ENCODE peak calls at places on chromosome 1, in six cellular contexts. L, V, K, G, Y and P are unnamed samples.

GRCh38 chr1:5667513-5668325 is 324.5 kb downstream of the NPHP4 start:
- DNase-seq in K (no peak), G (no peak), L (no peak), Y (no peak), V (no peak), P (no peak)

GRCh38 chr1:176058686-176059085 is 148.4 kb downstream of the COP1 start:
- DNase-seq in G (no peak), Y (no peak), L (peak), K (no peak), V (no peak), P (no peak)

GRCh38 chr1:25023826-25024225 is 93.8 kb upstream of the RUNX3 start:
- DNase-seq in K (no peak), V (no peak), Y (no peak), L (no peak), G (no peak), P (no peak)

GRCh38 chr1:18972531-18972930 is 16.1 kb upstream of the IFFO2 start:
- DNase-seq in Y (no peak), K (no peak), G (no peak), V (no peak), L (no peak), P (no peak)

GRCh38 chr1:177012342-177012741 is 152.2 kb downstream of the ASTN1 start:
- DNase-seq in L (no peak), K (no peak), G (no peak), V (no peak), Y (no peak), P (no peak)

GRCh38 chr1:245501635-245502034 is 346.9 kb downstream of the KIF26B start:
- DNase-seq in K (no peak), Y (no peak), V (no peak), G (no peak), L (no peak), P (no peak)

GRCh38 chr1:50417946-50418599 is 5.2 kb downstream of the DMRTA2 start:
- DNase-seq in V (peak), L (no peak), Y (no peak), G (no peak), K (no peak), P (no peak)

GRCh38 chr1:161439280-161440232 is 65.7 kb upstream of the FCGR2A start:
- DNase-seq in Y (no peak), K (peak), G (peak), L (no peak), V (peak), P (peak)

GRCh38 chr1:202376247-202376646 is 27.7 kb downstream of the PPP1R12B start:
- DNase-seq in Y (no peak), V (no peak), L (no peak), K (no peak), G (no peak), P (no peak)

GRCh38 chr1:110608247-110608646 is 2.1 kb upstream of the KCNA2 start:
- DNase-seq in L (no peak), G (no peak), V (no peak), K (no peak), Y (no peak), P (no peak)

GRCh38 chr1:961132-961652 is 808 bp downstream of the KLHL17 start:
- DNase-seq in K (no peak), V (peak), G (no peak), L (no peak), Y (no peak), P (no peak)

GRCh38 chr1:185654199-185654951 is 79.8 kb upstream of the HMCN1 start:
- DNase-seq in L (peak), K (no peak), V (no peak), G (no peak), Y (no peak), P (no peak)

GRCh38 chr1:181033128-181033798 is 520 bp upstream of the MR1 start:
- DNase-seq in L (no peak), V (peak), K (no peak), Y (peak), G (no peak), P (no peak)

GRCh38 chr1:48744032-48744431 is 32.7 kb downstream of the BEND5 start:
- DNase-seq in G (no peak), K (no peak), Y (no peak), V (no peak), L (no peak), P (no peak)

GRCh38 chr1:150168960-150169565 is 19.3 kb downstream of the PLEKHO1 start:
- DNase-seq in Y (no peak), L (peak), V (peak), G (peak), K (no peak), P (no peak)

GRCh38 chr1:21874328-21874727 is 62.3 kb downstream of the LDLRAD2 start:
- DNase-seq in K (no peak), G (no peak), V (no peak), Y (no peak), L (no peak), P (no peak)

GRCh38 chr1:161139765-161140164 is 7.3 kb upstream of the DEDD start:
- DNase-seq in Y (no peak), K (no peak), V (peak), G (no peak), L (peak), P (no peak)

GRCh38 chr1:30241681-30242080 is 481.7 kb downstream of the MATN1 start:
- DNase-seq in V (no peak), Y (no peak), G (no peak), L (no peak), K (no peak), P (no peak)

GRCh38 chr1:189524501-189524900 is 953.2 kb downstream of the BRINP3 start:
- DNase-seq in G (no peak), K (no peak), L (no peak), Y (no peak), V (no peak), P (no peak)
- TF ChIP-seq POLR2AphosphoS5 in G (no peak), K (no peak), L (no peak), Y (no peak), V (no peak), P (no peak)

DNA sequence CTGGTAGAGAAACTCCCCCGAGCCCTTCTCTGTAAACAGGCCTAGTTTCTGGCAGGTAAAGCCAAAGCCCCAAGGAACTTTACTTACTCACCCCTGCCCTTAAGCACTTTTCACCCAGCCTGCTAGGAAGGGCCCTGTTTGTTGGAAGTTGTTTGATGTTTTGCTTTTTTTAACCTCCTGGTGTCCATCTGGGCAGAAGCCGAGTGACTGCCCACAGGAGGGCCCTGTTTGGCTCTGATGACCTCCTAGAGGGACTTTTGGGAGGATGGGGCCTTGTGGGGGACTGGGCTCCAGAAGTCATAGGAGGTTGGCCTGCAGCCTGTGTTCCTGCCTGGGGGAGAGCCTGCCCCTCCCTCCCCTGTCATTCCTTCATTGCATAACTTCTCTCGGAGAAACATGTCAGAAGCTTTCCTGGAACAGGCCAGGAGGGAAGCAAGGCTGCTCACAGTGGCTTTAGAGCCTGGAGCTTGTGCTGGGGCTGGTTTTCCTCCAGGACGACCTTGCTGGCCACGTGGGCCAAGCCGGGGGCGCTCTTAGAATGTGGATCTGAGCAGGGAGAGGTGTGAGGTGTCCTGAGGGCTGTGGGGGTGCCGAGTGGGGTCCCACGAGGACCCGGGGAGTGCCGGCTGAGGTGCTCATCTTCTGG is 33.9 kb downstream of the COQ8A start:
- DNase-seq in G (no peak), Y (no peak), L (peak), V (no peak), K (no peak), P (no peak)
- TF ChIP-seq POLR2A in G (no peak), Y (no peak), L (no peak), V (no peak), K (no peak), P (no peak)

GRCh38 chr1:108590947-108591346 is 31.0 kb downstream of the EEIG2 start:
- DNase-seq in V (no peak), L (no peak), G (no peak), Y (no peak), K (no peak), P (no peak)
- TF ChIP-seq TAF1 in V (no peak), L (no peak), G (no peak), Y (no peak), K (no peak), P (no peak)

DNA sequence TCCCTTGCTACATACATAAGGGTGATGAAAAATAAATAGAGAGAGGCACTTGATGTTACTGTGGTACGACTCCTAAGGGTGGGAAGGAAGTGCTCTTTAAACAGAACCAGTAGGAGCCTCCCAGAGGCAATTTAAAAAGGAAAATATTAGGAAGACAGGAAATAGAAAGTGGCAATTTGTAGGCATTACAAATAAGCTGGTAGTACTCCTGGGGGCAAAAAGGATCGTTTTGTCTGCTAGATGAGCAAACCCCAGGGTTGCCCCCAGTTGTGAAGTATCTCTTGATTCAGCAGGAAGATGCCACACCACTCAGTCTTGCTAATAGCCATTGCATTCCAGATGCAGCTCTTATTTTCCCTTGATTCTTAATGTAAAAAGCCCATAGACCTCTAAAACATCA is 303.0 kb downstream of the NTNG1 start:
- DNase-seq in V (no peak), G (no peak), L (no peak), K (no peak), Y (no peak), P (no peak)
- TF ChIP-seq POLR2AphosphoS5 in V (no peak), G (no peak), L (no peak), K (no peak), Y (no peak), P (no peak)

GRCh38 chr1:156766288-156767100 is 841 bp upstream of the PRCC start:
- DNase-seq in V (no peak), Y (no peak), L (no peak), G (no peak), K (no peak), P (no peak)

GRCh38 chr1:156765664-156766063 is 1.7 kb upstream of the PRCC start:
- DNase-seq in G (no peak), V (no peak), Y (no peak), K (no peak), L (no peak), P (no peak)

GRCh38 chr1:156767879-156768608 is 709 bp downstream of the PRCC start:
- DNase-seq in Y (no peak), K (no peak), L (no peak), G (peak), V (peak), P (no peak)

GRCh38 chr1:156768610-156769295 is 1.4 kb downstream of the PRCC start:
- DNase-seq in Y (no peak), K (no peak), V (no peak), G (no peak), L (no peak), P (no peak)

DNA sequence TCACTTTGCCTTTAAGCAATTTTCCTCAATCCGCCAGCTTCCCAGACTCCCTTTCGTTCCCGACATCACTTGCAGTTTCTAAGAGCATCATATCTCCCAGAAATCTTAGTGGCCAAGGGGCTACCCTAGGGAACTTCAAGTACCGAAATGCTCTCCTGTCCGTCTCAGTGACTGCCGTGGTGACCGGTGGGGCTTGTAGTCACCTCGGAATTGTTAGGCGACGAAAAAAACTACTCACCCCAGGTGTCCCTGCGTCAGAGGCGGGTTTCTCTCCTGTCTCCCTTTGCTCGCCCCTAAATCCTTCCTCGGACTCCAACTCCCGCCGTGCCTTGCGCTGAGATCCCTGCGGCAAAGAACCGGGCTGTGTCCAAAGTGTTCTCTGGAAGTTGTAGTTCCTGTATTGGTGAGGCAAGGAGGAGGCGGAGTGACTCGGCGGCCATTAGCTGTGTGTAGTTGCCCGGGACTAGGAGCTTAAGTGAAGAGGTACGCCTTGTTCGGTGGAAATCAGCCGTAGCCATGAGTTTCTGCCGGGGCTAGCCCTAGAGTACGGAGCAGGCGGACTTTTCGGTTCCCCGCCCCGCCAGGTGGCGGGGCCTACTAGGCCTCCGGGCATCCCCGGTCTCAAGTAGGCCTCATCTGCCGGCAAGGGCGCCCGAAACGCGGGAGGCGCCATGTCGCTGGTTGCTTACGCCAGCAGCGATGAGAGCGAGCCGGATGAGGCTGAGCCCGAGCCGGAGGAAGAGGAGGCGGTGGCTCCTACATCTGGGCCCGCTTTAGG is at the start of gene PRCC:
- DNase-seq in V (peak), G (peak), K (peak), Y (peak), L (peak), P (peak)
- TF ChIP-seq POLR2A in V (peak), G (peak), K (peak), Y (peak), L (peak), P (peak)

GRCh38 chr1:228394571-228395394 is 11.9 kb downstream of the TRIM11 start:
- DNase-seq in G (no peak), K (no peak), L (peak), V (no peak), Y (no peak), P (no peak)

GRCh38 chr1:228397454-228397786 is 9.2 kb downstream of the TRIM11 start:
- DNase-seq in K (no peak), L (no peak), G (no peak), V (no peak), Y (no peak), P (no peak)

GRCh38 chr1:228397966-228398365 is 8.7 kb downstream of the TRIM11 start:
- DNase-seq in L (no peak), K (no peak), V (no peak), G (no peak), Y (no peak), P (no peak)

GRCh38 chr1:228398741-228399461 is 7.7 kb downstream of the TRIM11 start:
- DNase-seq in V (no peak), L (no peak), G (no peak), Y (no peak), K (no peak), P (no peak)

DNA sequence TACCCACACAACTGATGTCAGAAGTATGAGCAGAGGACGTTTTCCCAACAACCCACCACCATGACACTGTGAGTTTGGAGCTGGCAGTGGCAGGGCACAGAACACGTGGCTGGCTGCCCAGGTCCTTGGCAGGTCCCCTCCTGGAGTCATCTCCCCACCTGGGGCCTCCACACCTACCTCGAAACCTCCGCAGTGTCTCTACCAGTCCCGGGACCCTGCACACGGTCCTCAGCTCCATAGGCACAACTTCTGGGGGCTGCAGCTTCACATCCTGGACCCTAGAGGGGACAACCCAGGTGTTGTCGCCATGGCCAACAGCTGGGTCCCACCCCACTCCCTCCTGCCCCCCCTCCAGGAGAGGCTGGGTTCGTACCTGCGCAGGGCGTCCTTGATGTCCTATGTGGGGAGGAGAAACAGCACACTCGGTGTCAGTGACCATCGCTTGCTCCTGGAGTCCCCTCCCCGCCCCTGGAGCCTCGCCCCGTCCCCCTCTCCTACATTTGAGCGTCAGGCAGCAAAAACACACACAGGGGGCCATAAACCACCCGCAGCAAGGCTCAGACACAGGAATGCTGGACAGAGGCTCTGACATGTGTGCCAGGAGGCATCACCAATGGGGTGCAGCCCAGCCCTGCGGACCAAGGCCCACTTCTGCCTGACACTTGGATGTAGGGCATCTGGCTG is 9.7 kb downstream of the TRIM11 start:
- DNase-seq in G (no peak), V (no peak), K (no peak), L (no peak), Y (no peak), P (no peak)
- TF ChIP-seq TAF1 in G (no peak), V (no peak), K (no peak), L (no peak), Y (no peak), P (no peak)

GRCh38 chr1:2592672-2593071 is 6.1 kb downstream of the PRXL2B start:
- DNase-seq in K (no peak), V (no peak), G (no peak), L (no peak), Y (no peak), P (no peak)
- TF ChIP-seq POLR2AphosphoS5 in K (no peak), V (no peak), G (no peak), L (no peak), Y (no peak), P (no peak)